ENCODE peak calls at places on chromosomes 13 and 19, in five cellular contexts. Y is tibial nerve, I is A549, O is stomach, S is body of pancreas. X is an unnamed sample.

GRCh38 chr19:17393914-17394313 is at the start of gene CCDC194:
- DNase-seq in Y (no peak), I (no peak), O (no peak), S (no peak), X (peak)

GRCh38 chr19:3655402-3656072 is 28.9 kb upstream of the CACTIN start:
- DNase-seq in Y (no peak), I (no peak), O (peak), S (no peak), X (peak)

GRCh38 chr19:54373781-54374266 is 9.1 kb upstream of the LAIR1 start:
- DNase-seq in Y (no peak), I (no peak), O (no peak), S (no peak), X (no peak)

GRCh38 chr13:113027566-113027965 is 58.6 kb downstream of the MCF2L start:
- DNase-seq in Y (no peak), I (no peak), O (no peak), S (no peak), X (no peak)

GRCh38 chr19:5154129-5154798 is 185.4 kb downstream of the KDM4B start:
- DNase-seq in Y (no peak), I (peak), O (peak), S (peak), X (peak)

GRCh38 chr19:49890349-49891311 is 6.1 kb downstream of the IL4I1 start:
- DNase-seq in Y (no peak), I (no peak), O (peak), S (peak), X (no peak)

GRCh38 chr19:39967561-39967960 is 3.4 kb upstream of the PSMC4 start:
- DNase-seq in Y (no peak), I (no peak), O (peak), S (no peak), X (no peak)

GRCh38 chr19:39765091-39766076 is 13.3 kb upstream of the LEUTX start:
- DNase-seq in Y (no peak), I (peak), O (peak), S (peak), X (no peak)

GRCh38 chr19:4172861-4173473 is 9.4 kb downstream of the SIRT6 start:
- DNase-seq in Y (no peak), I (no peak), O (peak), S (peak), X (peak)

GRCh38 chr13:33554919-33555791 is 262.8 kb upstream of the RFC3 start:
- DNase-seq in Y (no peak), I (no peak), O (no peak), S (no peak), X (no peak)

GRCh38 chr19:43541920-43542650 is 9.1 kb downstream of the ZNF575 start:
- DNase-seq in Y (no peak), I (no peak), O (no peak), S (no peak), X (no peak)

GRCh38 chr19:16232568-16232967 is 34.9 kb downstream of the AP1M1 start:
- DNase-seq in Y (peak), I (no peak), O (no peak), S (no peak), X (no peak)

GRCh38 chr19:40596608-40597328 is 4.4 kb upstream of the LTBP4 start:
- DNase-seq in Y (no peak), I (peak), O (peak), S (peak), X (peak)

GRCh38 chr19:49362048-49362925 is at the start of gene TEAD2:
- DNase-seq in Y (peak), I (peak), O (peak), S (peak), X (peak)

GRCh38 chr13:32212420-32212819 is 102.7 kb downstream of the ZAR1L start:
- DNase-seq in Y (no peak), I (no peak), O (no peak), S (no peak), X (no peak)

GRCh38 chr19:5434351-5434917 is 20.8 kb upstream of the ZNRF4 start:
- DNase-seq in Y (no peak), I (no peak), O (no peak), S (no peak), X (no peak)

GRCh38 chr13:89490661-89491060 is 1819.5 kb downstream of the SLITRK5 start:
- DNase-seq in Y (no peak), I (no peak), O (no peak), S (no peak), X (no peak)

GRCh38 chr13:37473035-37473434 is 125.5 kb downstream of the POSTN start:
- DNase-seq in Y (no peak), I (no peak), O (no peak), S (no peak), X (no peak)

GRCh38 chr13:80164451-80164850 is 176.5 kb downstream of the SPRY2 start:
- DNase-seq in Y (no peak), I (no peak), O (no peak), S (no peak), X (no peak)

GRCh38 chr19:41233748-41234240 is 14.8 kb downstream of the AXL start:
- DNase-seq in Y (no peak), I (no peak), O (no peak), S (no peak), X (no peak)

GRCh38 chr13:58043971-58044370 is 412.4 kb downstream of the PCDH17 start:
- DNase-seq in Y (no peak), I (no peak), O (no peak), S (no peak), X (no peak)

GRCh38 chr13:19283836-19284235 is 102.2 kb upstream of the TUBA3C start:
- DNase-seq in Y (no peak), I (no peak), O (no peak), S (no peak), X (no peak)

GRCh38 chr19:5323475-5323811 is 17.2 kb downstream of the PTPRS start:
- DNase-seq in Y (no peak), I (no peak), O (no peak), S (no peak), X (no peak)

GRCh38 chr13:89279374-89279773 is 1608.2 kb downstream of the SLITRK5 start:
- DNase-seq in Y (no peak), I (no peak), O (no peak), S (no peak), X (no peak)

GRCh38 chr13:23856008-23856750 is 33.0 kb downstream of the MIPEP start:
- DNase-seq in Y (no peak), I (no peak), O (no peak), S (no peak), X (no peak)

GRCh38 chr19:52535831-52536800 is 8.6 kb downstream of the ZNF808 start:
- DNase-seq in Y (peak), I (no peak), O (peak), S (peak), X (peak)
- TF ChIP-seq CTCF in Y (peak), I (no peak), O (no peak), S (no peak), X (no peak)

DNA sequence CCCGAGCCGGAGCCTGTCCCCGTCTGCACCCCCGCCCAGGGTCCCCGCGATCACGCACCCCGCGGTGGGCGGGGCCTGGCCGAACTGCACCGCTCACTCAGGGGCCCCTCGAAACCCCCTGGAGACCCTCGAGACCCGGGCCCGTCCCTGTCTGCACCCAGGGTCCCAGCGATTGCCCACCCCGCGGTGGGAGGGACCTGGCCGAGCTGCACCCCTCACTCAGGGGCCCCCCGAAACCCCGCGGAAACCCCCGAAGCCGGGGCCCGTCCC is 523 bp downstream of the LMNB2 start:
- DNase-seq in Y (no peak), I (no peak), O (no peak), S (no peak), X (peak)
- H3K27ac ChIP-seq in Y (no peak), I (peak), O (peak), S (no peak), X (no peak)

DNA sequence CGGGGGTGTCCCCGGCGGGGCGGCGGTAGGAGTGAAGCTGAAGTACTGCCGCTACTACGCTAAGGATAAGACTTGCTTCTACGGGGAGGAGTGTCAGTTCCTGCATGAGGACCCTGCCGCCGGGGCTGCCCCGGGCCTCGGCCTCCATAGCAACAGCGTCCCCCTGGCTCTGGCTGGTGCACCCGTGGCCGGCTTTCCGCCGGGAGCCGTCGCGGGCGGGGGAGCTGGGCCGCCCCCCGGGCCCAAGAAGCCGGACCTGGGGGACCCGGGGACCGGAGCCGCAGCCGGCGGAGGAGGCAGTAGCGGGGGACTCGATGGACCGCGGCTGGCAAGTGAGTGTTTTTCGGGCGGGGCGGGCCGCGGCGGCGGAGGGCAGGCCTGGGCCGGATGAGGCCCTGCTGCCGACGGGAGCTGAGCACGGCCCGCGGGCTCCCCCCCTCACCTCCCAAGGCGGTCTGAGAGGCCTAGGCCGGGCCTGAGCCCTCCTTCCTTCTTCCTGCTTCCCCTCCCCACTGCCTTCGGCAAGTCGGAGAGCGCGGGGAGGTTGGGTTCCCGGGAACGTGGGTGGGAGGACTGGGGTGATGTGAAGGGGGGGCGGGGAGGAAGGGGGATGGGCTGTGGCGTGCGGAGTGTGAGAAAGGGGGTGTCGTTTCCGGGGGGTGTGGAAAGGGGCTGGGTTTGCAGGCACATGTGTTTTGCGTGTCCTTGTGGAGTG is 568 bp downstream of the PAN3 start:
- DNase-seq in Y (peak), I (peak), O (peak), S (peak), X (peak)
- TF ChIP-seq POLR2A in Y (no peak), I (peak), O (no peak), S (peak), X (peak)

DNA sequence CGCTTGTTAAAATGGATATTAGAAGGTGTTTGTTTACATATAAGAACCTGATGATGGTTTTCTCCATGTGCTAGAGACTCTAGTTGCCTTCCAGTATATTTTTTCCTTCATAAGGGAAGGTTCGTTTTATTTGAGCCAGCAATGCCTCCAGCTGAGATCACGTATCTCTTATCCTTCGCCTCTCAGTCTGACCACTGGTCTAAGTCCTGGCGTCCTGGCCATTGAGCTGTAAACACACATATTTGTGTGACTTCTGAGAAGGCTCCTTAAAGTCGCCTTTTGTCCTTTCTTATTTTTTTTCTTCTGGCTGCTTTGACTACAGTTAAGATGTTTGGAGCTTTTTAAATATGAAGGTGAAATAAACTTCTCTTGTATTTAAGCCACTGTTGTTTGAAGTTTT is 23.7 kb upstream of the GPR183 start:
- DNase-seq in Y (no peak), I (no peak), O (no peak), S (no peak), X (no peak)
- TF ChIP-seq CTCF in Y (no peak), I (no peak), O (no peak), S (no peak), X (no peak)

GRCh38 chr13:109725995-109726637 is 60.3 kb downstream of the IRS2 start:
- DNase-seq in Y (no peak), I (no peak), O (no peak), S (no peak), X (no peak)

GRCh38 chr13:109728061-109728460 is 58.3 kb downstream of the IRS2 start:
- DNase-seq in Y (no peak), I (no peak), O (no peak), S (no peak), X (no peak)

GRCh38 chr13:109727251-109727650 is 59.1 kb downstream of the IRS2 start:
- DNase-seq in Y (no peak), I (no peak), O (peak), S (no peak), X (no peak)

GRCh38 chr13:109730832-109731335 is 55.5 kb downstream of the IRS2 start:
- DNase-seq in Y (no peak), I (no peak), O (no peak), S (no peak), X (no peak)

DNA sequence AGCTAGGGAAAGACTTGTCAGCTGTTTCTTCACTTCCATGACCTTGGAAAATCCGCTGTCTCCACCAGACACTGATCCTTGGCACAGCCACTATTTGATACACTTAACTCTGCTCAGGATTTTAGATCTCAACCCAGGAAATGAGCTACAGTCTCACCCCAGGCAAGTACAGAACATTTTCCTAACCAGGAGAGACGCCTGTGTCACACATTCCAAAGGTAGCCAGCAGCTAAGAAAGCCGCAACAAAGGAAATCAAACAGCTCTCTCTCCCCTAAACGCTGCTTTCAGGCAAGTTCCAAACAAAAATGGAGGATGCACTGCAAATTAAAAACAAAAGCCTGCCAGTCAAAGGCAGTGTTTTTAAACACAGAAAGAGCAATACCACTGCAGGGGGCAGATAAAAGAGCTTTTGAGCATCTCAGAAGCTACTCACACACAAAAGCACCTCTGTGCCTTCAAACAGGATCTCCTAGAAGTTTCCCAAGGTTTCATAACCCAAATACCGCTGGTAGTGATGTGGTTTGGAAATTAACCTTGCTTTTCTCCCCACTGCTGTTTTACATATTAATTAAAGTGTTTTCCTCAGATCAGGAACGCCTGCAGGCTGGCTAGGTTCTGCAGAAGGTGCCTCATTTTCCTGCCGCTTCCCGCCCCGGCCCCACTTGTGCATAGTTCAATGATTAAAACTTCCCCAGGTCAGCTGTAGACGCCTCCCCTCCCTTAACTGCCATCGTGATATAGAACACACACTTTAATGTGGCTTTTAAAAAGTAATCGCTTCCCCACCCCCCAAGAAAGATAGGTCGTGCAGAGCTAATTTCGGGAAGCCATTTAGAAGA is 57.1 kb downstream of the IRS2 start:
- DNase-seq in Y (no peak), I (no peak), O (no peak), S (no peak), X (no peak)
- H3K27ac ChIP-seq in Y (no peak), I (no peak), O (no peak), S (no peak), X (no peak)

GRCh38 chr19:55674841-55675660 is at the start of gene EPN1:
- DNase-seq in Y (peak), I (peak), O (peak), S (peak), X (peak)
- TF ChIP-seq POLR2A in Y (no peak), I (no peak), O (no peak), S (peak), X (peak)

GRCh38 chr13:95745752-95746151 is 68.8 kb downstream of the DNAJC3 start:
- DNase-seq in Y (no peak), I (no peak), O (no peak), S (no peak), X (no peak)
- TF ChIP-seq CTCF in Y (no peak), I (no peak), O (no peak), S (no peak), X (no peak)

X was measured in ovary.